ENCODE peak calls at places on chromosomes 3 and 15, in seven cellular contexts. W is MM.1S, K is GM23248, N is PC-3, I is K562, F is HepG2, D is astrocyte. V is an unnamed sample. For H3K79me2, the result is how much of the 10 kb centered on the place peaks cover.

GRCh38 chr3:16516695-16517481 is 3.4 kb upstream of the RFTN1 start:
- DNase-seq in W (no peak), K (peak), N (peak), I (peak), F (peak), D (peak), V (peak)

GRCh38 chr15:73518876-73519594 is 76.1 kb downstream of the REC114 start:
- DNase-seq in W (no peak), K (no peak), N (no peak), I (no peak), F (no peak), D (no peak), V (no peak)

GRCh38 chr3:139427283-139428060 is 38.0 kb upstream of the COPB2 start:
- DNase-seq in W (peak), K (peak), N (peak), I (peak), F (peak), D (peak), V (peak)

GRCh38 chr3:188760408-188760807 is 411.4 kb upstream of the TPRG1 start:
- DNase-seq in W (no peak), K (peak), N (no peak), I (no peak), F (no peak), D (peak), V (no peak)

GRCh38 chr3:177528306-177529070 is 331.2 kb upstream of the TBL1XR1 start:
- DNase-seq in W (no peak), K (peak), N (peak), I (no peak), F (no peak), D (peak), V (no peak)

GRCh38 chr3:72010044-72010443 is 225.1 kb upstream of the PROK2 start:
- DNase-seq in W (no peak), K (peak), N (no peak), I (no peak), F (no peak), D (no peak), V (no peak)

GRCh38 chr15:64050281-64051092 is 4.2 kb upstream of the DAPK2 start:
- DNase-seq in W (no peak), K (no peak), N (no peak), I (no peak), F (peak), D (no peak), V (peak)

GRCh38 chr3:158381274-158381868 is 189.6 kb upstream of the MLF1 start:
- DNase-seq in W (no peak), K (peak), N (peak), I (no peak), F (no peak), D (peak), V (no peak)

GRCh38 chr3:196518999-196519737 is 4.0 kb upstream of the SMCO1 start:
- DNase-seq in W (peak), K (peak), N (peak), I (peak), F (peak), D (peak), V (peak)

GRCh38 chr3:79423417-79423816 is 344.4 kb downstream of the ROBO1 start:
- DNase-seq in W (no peak), K (no peak), N (peak), I (no peak), F (no peak), D (no peak), V (no peak)

GRCh38 chr15:29774900-29775299 is 47.4 kb downstream of the TJP1 start:
- DNase-seq in W (no peak), K (peak), N (peak), I (no peak), F (peak), D (peak), V (no peak)
- H3K4me2 ChIP-seq in W (no peak), K (peak), N (no peak), I (no peak), F (no peak), D (peak), V (no peak)

GRCh38 chr15:56987286-56987685 is 68.8 kb downstream of the TCF12 start:
- DNase-seq in W (no peak), K (peak), N (no peak), I (no peak), F (no peak), D (no peak), V (no peak)
- H3K79me2 ChIP-seq in W (under half), K (half or more), N (half or more), I (half or more), F (half or more), D (half or more), V (half or more)

GRCh38 chr15:94295275-94295674 is 63.9 kb downstream of the MCTP2 start:
- DNase-seq in W (no peak), K (no peak), N (no peak), I (no peak), F (no peak), D (no peak), V (no peak)
- H3K4me2 ChIP-seq in W (no peak), K (no peak), N (no peak), I (no peak), F (no peak), D (no peak), V (no peak)

GRCh38 chr3:10187295-10187876 is 22.7 kb downstream of the IRAK2 start:
- DNase-seq in W (no peak), K (no peak), N (no peak), I (no peak), F (no peak), D (no peak), V (no peak)

GRCh38 chr3:10187944-10188343 is 23.2 kb downstream of the IRAK2 start:
- DNase-seq in W (no peak), K (no peak), N (no peak), I (no peak), F (no peak), D (no peak), V (no peak)

GRCh38 chr3:10184250-10184649 is 19.5 kb downstream of the IRAK2 start:
- DNase-seq in W (no peak), K (no peak), N (no peak), I (no peak), F (no peak), D (no peak), V (no peak)

GRCh38 chr3:10188798-10189556 is 24.3 kb downstream of the IRAK2 start:
- DNase-seq in W (no peak), K (no peak), N (no peak), I (no peak), F (no peak), D (no peak), V (no peak)

DNA sequence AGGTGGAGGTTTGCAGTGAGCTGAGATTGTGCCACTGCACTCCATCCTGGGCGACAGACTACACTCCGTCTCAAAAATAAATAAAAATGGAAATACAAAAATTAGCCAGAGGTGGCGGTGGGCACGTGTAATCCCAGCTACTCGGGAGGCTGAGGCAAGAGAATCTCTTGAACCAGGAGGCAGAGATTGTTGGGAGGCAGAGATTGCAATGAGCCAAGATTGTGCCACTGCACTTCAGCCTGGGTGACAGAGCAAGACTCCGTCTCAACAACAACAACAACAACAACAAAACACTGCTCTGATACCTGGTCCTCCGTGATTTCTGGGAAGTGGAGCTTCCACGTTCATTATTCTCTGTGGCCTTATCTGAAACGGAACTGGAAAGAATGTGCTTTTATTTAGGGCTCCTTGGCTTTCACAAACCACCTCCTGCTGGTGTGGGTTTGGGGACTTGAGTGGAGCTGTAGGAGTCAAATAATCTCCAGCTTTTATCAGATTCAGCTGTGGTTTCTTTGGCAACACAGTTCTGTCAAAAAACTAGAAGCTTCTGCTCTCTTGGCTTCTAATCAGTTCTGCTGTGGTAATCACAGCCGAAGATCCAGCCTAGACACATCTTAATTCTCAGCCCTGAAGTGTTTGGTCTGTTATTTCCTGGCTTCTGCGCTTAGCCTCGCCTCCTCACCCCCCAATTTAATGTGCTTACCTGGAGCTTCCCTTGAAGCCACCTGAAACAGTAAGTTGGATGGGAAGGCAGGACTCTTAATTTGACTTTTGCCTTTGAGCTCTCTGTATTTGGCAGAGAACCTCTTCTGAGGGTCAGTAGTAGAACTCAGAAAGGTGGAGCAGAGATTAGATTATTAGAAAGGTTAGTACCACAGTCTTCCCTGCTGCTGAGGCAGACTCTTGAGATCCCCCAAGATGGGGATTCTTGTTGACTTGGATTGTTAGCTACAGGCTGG is 21.4 kb downstream of the IRAK2 start:
- DNase-seq in W (no peak), K (no peak), N (no peak), I (no peak), F (no peak), D (peak), V (no peak)
- H3K79me2 ChIP-seq in W (under half), K (under half), N (under half), I (under half), F (under half), D (under half), V (under half)

GRCh38 chr15:65194826-65195541 is 9.8 kb upstream of the CLPX start:
- DNase-seq in W (no peak), K (peak), N (no peak), I (no peak), F (no peak), D (no peak), V (no peak)
- H3K4me2 ChIP-seq in W (no peak), K (no peak), N (no peak), I (no peak), F (no peak), D (no peak), V (no peak)

GRCh38 chr3:50355829-50356552 is 3.3 kb downstream of the TMEM115 start:
- DNase-seq in W (no peak), K (peak), N (no peak), I (no peak), F (no peak), D (no peak), V (no peak)

GRCh38 chr3:50358927-50359759 is at the start of gene TMEM115:
- DNase-seq in W (peak), K (peak), N (peak), I (peak), F (peak), D (peak), V (peak)

GRCh38 chr3:50356553-50356952 is 2.8 kb downstream of the TMEM115 start:
- DNase-seq in W (no peak), K (peak), N (peak), I (peak), F (no peak), D (no peak), V (peak)

GRCh38 chr3:50359760-50360110 is 414 bp upstream of the TMEM115 start:
- DNase-seq in W (no peak), K (no peak), N (no peak), I (no peak), F (no peak), D (no peak), V (no peak)

GRCh38 chr3:50358355-50358926 is 880 bp downstream of the TMEM115 start:
- DNase-seq in W (no peak), K (peak), N (no peak), I (no peak), F (no peak), D (no peak), V (no peak)
- H3K79me2 ChIP-seq in W (half or more), K (half or more), N (half or more), I (under half), F (under half), D (half or more), V (under half)

GRCh38 chr15:84829428-84829827 is 12.3 kb downstream of the ALPK3 start:
- DNase-seq in W (no peak), K (no peak), N (no peak), I (peak), F (no peak), D (no peak), V (no peak)
- H3K4me2 ChIP-seq in W (no peak), K (no peak), N (no peak), I (peak), F (no peak), D (no peak), V (no peak)

GRCh38 chr3:150447084-150447483 is 39.0 kb downstream of the TSC22D2 start:
- DNase-seq in W (no peak), K (no peak), N (no peak), I (no peak), F (no peak), D (peak), V (no peak)
- H3K79me2 ChIP-seq in W (under half), K (half or more), N (half or more), I (half or more), F (under half), D (half or more), V (half or more)

GRCh38 chr3:69179740-69180372 is 57.5 kb upstream of the LMOD3 start:
- DNase-seq in W (no peak), K (no peak), N (no peak), I (no peak), F (peak), D (peak), V (no peak)
- H3K4me2 ChIP-seq in W (peak), K (no peak), N (peak), I (no peak), F (peak), D (no peak), V (peak)